ENCODE peak calls at places on chromosome 1, in five cellular contexts. One of them, this sample, is unnamed.

GRCh38 chr1:243977104-243977503 is 74.0 kb upstream of the ZBTB18 start:
- DNase-seq in uterus: no peak
- DNase-seq in IMR-90: no peak
- DNase-seq in DND-41: no peak
- DNase-seq in tibial nerve: no peak
- DNase-seq in this sample: no peak

GRCh38 chr1:167722152-167722869 is 529 bp downstream of the MPZL1 start:
- DNase-seq in uterus: no peak
- DNase-seq in IMR-90: peak
- DNase-seq in DND-41: peak
- DNase-seq in tibial nerve: no peak
- DNase-seq in this sample: peak

GRCh38 chr1:235599536-235599935 is 50.0 kb downstream of the GNG4 start:
- DNase-seq in uterus: no peak
- DNase-seq in IMR-90: no peak
- DNase-seq in DND-41: no peak
- DNase-seq in tibial nerve: no peak
- DNase-seq in this sample: no peak

GRCh38 chr1:113542221-113542701 is 151.9 kb downstream of the MAGI3 start:
- DNase-seq in uterus: no peak
- DNase-seq in IMR-90: peak
- DNase-seq in DND-41: no peak
- DNase-seq in tibial nerve: no peak
- DNase-seq in this sample: peak

GRCh38 chr1:155033524-155033923 is at the start of the genes DCST1 and DCST2:
- DNase-seq in uterus: no peak
- DNase-seq in IMR-90: no peak
- DNase-seq in DND-41: no peak
- DNase-seq in tibial nerve: no peak
- DNase-seq in this sample: no peak

GRCh38 chr1:39850606-39851216 is 32.6 kb downstream of the TRIT1 start:
- DNase-seq in uterus: no peak
- DNase-seq in IMR-90: no peak
- DNase-seq in DND-41: no peak
- DNase-seq in tibial nerve: no peak
- DNase-seq in this sample: peak

GRCh38 chr1:226210571-226211176 is 12.8 kb upstream of the MIXL1 start:
- DNase-seq in uterus: no peak
- DNase-seq in IMR-90: no peak
- DNase-seq in DND-41: no peak
- DNase-seq in tibial nerve: no peak
- DNase-seq in this sample: no peak

GRCh38 chr1:21665711-21666571 is 3.2 kb downstream of the RAP1GAP start:
- DNase-seq in uterus: no peak
- DNase-seq in IMR-90: peak
- DNase-seq in DND-41: no peak
- DNase-seq in tibial nerve: no peak
- DNase-seq in this sample: no peak

GRCh38 chr1:41578712-41579335 is 94.3 kb upstream of the EDN2 start:
- DNase-seq in uterus: no peak
- DNase-seq in IMR-90: peak
- DNase-seq in DND-41: no peak
- DNase-seq in tibial nerve: no peak
- DNase-seq in this sample: peak

GRCh38 chr1:89539135-89539534 is 14.5 kb downstream of the LRRC8B start:
- DNase-seq in uterus: no peak
- DNase-seq in IMR-90: no peak
- DNase-seq in DND-41: no peak
- DNase-seq in tibial nerve: no peak
- DNase-seq in this sample: no peak

GRCh38 chr1:222310830-222311229 is 237.1 kb downstream of the HHIPL2 start:
- DNase-seq in uterus: no peak
- DNase-seq in IMR-90: no peak
- DNase-seq in DND-41: no peak
- DNase-seq in tibial nerve: no peak
- DNase-seq in this sample: no peak

GRCh38 chr1:45842786-45843185 is 39.4 kb downstream of the MAST2 start:
- DNase-seq in uterus: no peak
- DNase-seq in IMR-90: peak
- DNase-seq in DND-41: no peak
- DNase-seq in tibial nerve: no peak
- DNase-seq in this sample: no peak

GRCh38 chr1:111218947-111219346 is 8.6 kb upstream of the CHI3L2 start:
- DNase-seq in uterus: no peak
- DNase-seq in IMR-90: no peak
- DNase-seq in DND-41: peak
- DNase-seq in tibial nerve: no peak
- DNase-seq in this sample: no peak

GRCh38 chr1:225977937-225978748 is 21.0 kb downstream of the SDE2 start:
- DNase-seq in uterus: no peak
- DNase-seq in IMR-90: no peak
- DNase-seq in DND-41: no peak
- DNase-seq in tibial nerve: no peak
- DNase-seq in this sample: no peak

GRCh38 chr1:97160796-97161195 is 439.2 kb downstream of the PTBP2 start:
- DNase-seq in uterus: no peak
- DNase-seq in IMR-90: peak
- DNase-seq in DND-41: no peak
- DNase-seq in tibial nerve: no peak
- DNase-seq in this sample: no peak

GRCh38 chr1:89721351-89721750 is 88.4 kb downstream of the LRRC8C start:
- DNase-seq in uterus: no peak
- DNase-seq in IMR-90: peak
- DNase-seq in DND-41: peak
- DNase-seq in tibial nerve: no peak
- DNase-seq in this sample: peak

GRCh38 chr1:50268049-50268448 is 155.2 kb downstream of the DMRTA2 start:
- DNase-seq in uterus: no peak
- DNase-seq in IMR-90: no peak
- DNase-seq in DND-41: peak
- DNase-seq in tibial nerve: no peak
- DNase-seq in this sample: peak

GRCh38 chr1:180154003-180154324 is 705 bp upstream of the QSOX1 start:
- DNase-seq in uterus: no peak
- DNase-seq in IMR-90: no peak
- DNase-seq in DND-41: no peak
- DNase-seq in tibial nerve: no peak
- DNase-seq in this sample: no peak

GRCh38 chr1:180154325-180155201 is at the start of gene QSOX1:
- DNase-seq in uterus: peak
- DNase-seq in IMR-90: peak
- DNase-seq in DND-41: peak
- DNase-seq in tibial nerve: peak
- DNase-seq in this sample: peak

GRCh38 chr1:180156631-180157091 is 2.0 kb downstream of the QSOX1 start:
- DNase-seq in uterus: no peak
- DNase-seq in IMR-90: peak
- DNase-seq in DND-41: no peak
- DNase-seq in tibial nerve: no peak
- DNase-seq in this sample: no peak

GRCh38 chr1:180156201-180156600 is 1.5 kb downstream of the QSOX1 start:
- DNase-seq in uterus: no peak
- DNase-seq in IMR-90: no peak
- DNase-seq in DND-41: no peak
- DNase-seq in tibial nerve: no peak
- DNase-seq in this sample: no peak

GRCh38 chr1:180155202-180155682 is 573 bp downstream of the QSOX1 start:
- DNase-seq in uterus: no peak
- DNase-seq in IMR-90: no peak
- DNase-seq in DND-41: no peak
- DNase-seq in tibial nerve: no peak
- DNase-seq in this sample: no peak
- H3K27ac ChIP-seq in uterus: peak
- H3K27ac ChIP-seq in IMR-90: peak
- H3K27ac ChIP-seq in DND-41: peak
- H3K27ac ChIP-seq in tibial nerve: peak
- H3K27ac ChIP-seq in this sample: peak

DNA sequence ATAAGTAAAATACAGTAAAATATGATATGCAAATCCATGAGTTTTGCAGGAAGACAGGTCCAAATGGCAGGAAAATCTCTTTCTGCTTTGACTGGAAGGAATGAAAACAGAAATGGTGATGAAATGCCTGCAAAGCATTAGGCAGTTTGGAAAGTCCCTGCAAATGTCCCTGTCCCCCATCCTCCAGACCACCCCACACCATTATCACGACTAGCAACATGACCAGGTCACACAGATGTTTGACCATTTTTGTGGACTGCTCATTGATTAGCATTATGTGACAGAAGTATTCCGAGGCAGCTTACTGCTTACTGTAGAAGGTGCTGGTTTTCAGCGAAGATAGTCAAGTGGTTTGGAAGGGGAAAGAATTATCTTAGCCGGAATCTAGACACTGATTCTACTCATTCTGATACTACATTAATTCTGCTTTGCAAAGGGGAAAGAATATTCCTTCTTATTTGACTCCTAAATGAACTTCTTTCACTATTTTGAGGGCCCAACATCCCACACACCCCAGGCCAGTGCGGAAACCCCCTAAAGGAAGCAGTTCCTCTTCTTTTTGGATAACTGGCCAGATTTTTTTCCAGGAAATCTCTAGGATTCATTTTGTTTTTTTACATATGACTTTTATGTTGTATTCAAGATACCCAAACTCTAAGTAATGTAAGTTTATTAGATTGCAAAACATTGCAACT is 9.5 kb upstream of the CR2 start:
- DNase-seq in uterus: no peak
- DNase-seq in IMR-90: no peak
- DNase-seq in DND-41: no peak
- DNase-seq in tibial nerve: no peak
- DNase-seq in this sample: no peak
- TF ChIP-seq CTCF in uterus: no peak
- TF ChIP-seq CTCF in IMR-90: no peak
- TF ChIP-seq CTCF in DND-41: no peak
- TF ChIP-seq CTCF in tibial nerve: no peak
- TF ChIP-seq CTCF in this sample: no peak

GRCh38 chr1:176691251-176692228 is 228.6 kb downstream of the PAPPA2 start:
- DNase-seq in uterus: no peak
- DNase-seq in IMR-90: peak
- DNase-seq in DND-41: peak
- DNase-seq in tibial nerve: peak
- DNase-seq in this sample: peak
- H3K27ac ChIP-seq in uterus: no peak
- H3K27ac ChIP-seq in IMR-90: no peak
- H3K27ac ChIP-seq in DND-41: no peak
- H3K27ac ChIP-seq in tibial nerve: no peak
- H3K27ac ChIP-seq in this sample: no peak

DNA sequence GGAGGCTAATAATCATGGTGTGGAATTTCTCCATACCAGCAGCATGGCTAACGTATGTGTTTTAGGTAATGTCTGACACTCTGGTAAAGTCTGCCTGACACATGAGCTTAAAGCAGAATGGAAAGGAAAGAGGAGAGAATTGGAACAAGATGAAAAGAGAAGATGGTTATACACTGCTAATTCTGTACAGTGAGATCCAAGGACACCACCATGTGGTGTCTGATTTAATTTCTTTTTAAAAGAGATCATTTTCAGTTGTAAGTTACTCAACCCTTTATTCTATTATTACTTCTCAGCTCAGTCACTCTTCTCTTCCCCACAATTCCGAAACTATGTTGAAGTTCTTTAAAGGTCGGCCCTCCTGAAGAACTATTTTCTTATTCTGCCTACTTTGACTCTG is 15.6 kb downstream of the PRKAB2 start:
- DNase-seq in uterus: no peak
- DNase-seq in IMR-90: no peak
- DNase-seq in DND-41: no peak
- DNase-seq in tibial nerve: no peak
- DNase-seq in this sample: no peak
- TF ChIP-seq CTCF in uterus: no peak
- TF ChIP-seq CTCF in IMR-90: no peak
- TF ChIP-seq CTCF in DND-41: peak
- TF ChIP-seq CTCF in tibial nerve: no peak
- TF ChIP-seq CTCF in this sample: no peak